ENCODE peak calls at places on chromosomes 11 and 22, in seven cellular contexts. A is lower lobe of right lung, O is GM12865, D is RWPE1, X is HFFc6, F is stomach, H is psoas muscle. C is an unnamed sample.
A peak's percentile ranks its signal among the peaks of the same experiment; 100 is the strongest.

GRCh38 chr11:92702771-92703170 is 266.7 kb upstream of the MTNR1B start:
- DNase-seq in A (no peak), O (no peak), D (peak; percentile 2), X (peak; percentile 17), F (no peak), H (no peak), C (no peak)

GRCh38 chr11:134566311-134566710 is 154.3 kb upstream of the B3GAT1 start:
- DNase-seq in A (no peak), O (no peak), D (no peak), X (no peak), F (no peak), H (no peak), C (no peak)

GRCh38 chr22:23113847-23114720 is 27.7 kb downstream of the RSPH14 start:
- DNase-seq in A (no peak), O (no peak), D (no peak), X (no peak), F (no peak), H (no peak), C (no peak)

GRCh38 chr22:28997342-28997741 is 64.3 kb downstream of the C22orf31 start:
- DNase-seq in A (no peak), O (no peak), D (no peak), X (no peak), F (no peak), H (no peak), C (no peak)

GRCh38 chr11:640021-640706 is 3.1 kb downstream of the DRD4 start:
- DNase-seq in A (no peak), O (no peak), D (no peak), X (no peak), F (no peak), H (no peak), C (no peak)

GRCh38 chr11:64059339-64060176 is 23.8 kb downstream of the FLRT1 start:
- DNase-seq in A (no peak), O (no peak), D (no peak), X (no peak), F (no peak), H (no peak), C (no peak)

GRCh38 chr11:11895672-11896071 is 53.9 kb downstream of the USP47 start:
- DNase-seq in A (no peak), O (no peak), D (no peak), X (peak; percentile 31), F (no peak), H (no peak), C (no peak)

GRCh38 chr11:107157809-107158187 is 139.5 kb upstream of the GUCY1A2 start:
- DNase-seq in A (no peak), O (no peak), D (no peak), X (no peak), F (no peak), H (no peak), C (no peak)

GRCh38 chr22:24894998-24895397 is 51.5 kb downstream of the LHFPL7 start:
- DNase-seq in A (peak; percentile 76), O (peak; percentile 3), D (peak; percentile 56), X (no peak), F (peak; percentile 88), H (peak; percentile 67), C (peak; percentile 80)

GRCh38 chr22:47370448-47371262 is 608.2 kb downstream of the TBC1D22A start:
- DNase-seq in A (peak; percentile 13), O (no peak), D (no peak), X (no peak), F (peak; percentile 15), H (no peak), C (no peak)

GRCh38 chr11:504053-504993 is 2.7 kb downstream of the RNH1 start:
- DNase-seq in A (peak; percentile 72), O (peak; percentile 58), D (peak; percentile 49), X (no peak), F (peak; percentile 35), H (peak; percentile 52), C (peak; percentile 53)

GRCh38 chr11:35377262-35377661 is 42.1 kb downstream of the SLC1A2 start:
- DNase-seq in A (no peak), O (no peak), D (no peak), X (no peak), F (no peak), H (no peak), C (no peak)

GRCh38 chr11:60854847-60855725 is 664 bp downstream of the PTGDR2 start:
- DNase-seq in A (peak; percentile 12), O (no peak), D (no peak), X (no peak), F (no peak), H (no peak), C (no peak)

GRCh38 chr22:43185860-43186261 is 1.1 kb downstream of the TTLL12 start:
- DNase-seq in A (no peak), O (peak; percentile 18), D (peak; percentile 44), X (peak; percentile 15), F (peak; percentile 87), H (peak; percentile 51), C (peak; percentile 67)

GRCh38 chr11:111975076-111975806 is 38.1 kb downstream of the DIXDC1 start:
- DNase-seq in A (no peak), O (peak; percentile 8), D (no peak), X (no peak), F (no peak), H (no peak), C (no peak)

GRCh38 chr22:17576475-17576874 is 13.2 kb downstream of the SLC25A18 start:
- DNase-seq in A (no peak), O (no peak), D (peak; percentile 84), X (peak; percentile 99), F (no peak), H (peak; percentile 46), C (no peak)

GRCh38 chr11:127670372-127670771 is 669.8 kb upstream of the KIRREL3 start:
- DNase-seq in A (no peak), O (no peak), D (no peak), X (no peak), F (no peak), H (no peak), C (no peak)

GRCh38 chr11:29448246-29448877 is 568.5 kb downstream of the KCNA4 start:
- DNase-seq in A (no peak), O (peak; percentile 5), D (peak; percentile 34), X (peak; percentile 24), F (no peak), H (no peak), C (no peak)
- TF ChIP-seq CTCF in A (peak; percentile 49), O (peak; percentile 27), D (peak; percentile 50), X (peak; percentile 75), F (no peak), H (no peak), C (peak; percentile 70)

GRCh38 chr11:125315088-125315740 is 150.7 kb downstream of the PKNOX2 start:
- DNase-seq in A (no peak), O (no peak), D (no peak), X (no peak), F (peak; percentile 49), H (peak; percentile 52), C (peak; percentile 70)

GRCh38 chr11:125322317-125322716 is 157.8 kb downstream of the PKNOX2 start:
- DNase-seq in A (no peak), O (no peak), D (no peak), X (no peak), F (no peak), H (no peak), C (no peak)

GRCh38 chr11:125319649-125320048 is 155.1 kb downstream of the PKNOX2 start:
- DNase-seq in A (no peak), O (no peak), D (no peak), X (no peak), F (no peak), H (no peak), C (no peak)

GRCh38 chr11:125317416-125317815 is 152.9 kb downstream of the PKNOX2 start:
- DNase-seq in A (no peak), O (no peak), D (no peak), X (no peak), F (no peak), H (no peak), C (no peak)

DNA sequence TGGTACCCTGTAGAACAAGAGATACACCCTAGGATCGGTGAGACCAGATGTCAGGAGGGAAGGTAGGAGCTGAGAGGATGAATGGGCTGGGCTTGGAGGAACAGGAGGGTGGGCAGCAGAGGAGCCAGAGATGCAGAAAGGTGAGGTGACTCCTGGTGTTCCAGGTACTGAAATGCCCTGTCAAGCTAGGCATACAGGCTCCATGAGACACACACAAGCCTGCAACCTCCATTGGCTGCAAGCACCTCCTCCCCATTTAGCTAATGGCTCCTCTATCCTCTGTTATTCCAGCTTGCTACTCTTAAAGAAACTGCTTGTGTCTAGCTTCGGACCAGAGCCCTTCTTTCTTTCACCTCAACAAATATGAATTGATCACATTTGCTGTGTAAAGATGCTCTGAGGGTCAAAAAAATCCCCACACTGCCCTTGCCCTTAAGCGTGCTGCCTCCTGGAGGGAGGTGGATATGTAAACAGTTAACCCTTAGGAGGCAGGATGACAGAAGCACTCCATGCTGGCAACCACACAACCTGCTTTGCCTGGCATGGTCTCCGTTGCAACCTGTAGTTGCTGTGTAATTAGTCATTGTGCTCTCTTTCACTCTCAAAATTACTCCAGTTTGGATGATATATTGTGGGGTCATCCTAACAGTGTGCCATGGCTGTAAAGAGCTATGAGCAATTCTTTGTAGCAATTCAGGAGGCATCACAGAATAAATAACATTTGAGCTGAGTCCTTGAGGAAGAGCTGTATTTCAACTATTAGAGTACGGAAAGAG is 156.0 kb downstream of the PKNOX2 start:
- DNase-seq in A (no peak), O (no peak), D (no peak), X (no peak), F (no peak), H (no peak), C (no peak)
- TF ChIP-seq CTCF in A (no peak), O (no peak), D (no peak), X (no peak), F (no peak), H (no peak), C (no peak)

GRCh38 chr11:120432056-120433018 is 79.2 kb upstream of the GRIK4 start:
- DNase-seq in A (no peak), O (peak; percentile 40), D (peak; percentile 82), X (peak; percentile 99), F (no peak), H (no peak), C (no peak)

DNA sequence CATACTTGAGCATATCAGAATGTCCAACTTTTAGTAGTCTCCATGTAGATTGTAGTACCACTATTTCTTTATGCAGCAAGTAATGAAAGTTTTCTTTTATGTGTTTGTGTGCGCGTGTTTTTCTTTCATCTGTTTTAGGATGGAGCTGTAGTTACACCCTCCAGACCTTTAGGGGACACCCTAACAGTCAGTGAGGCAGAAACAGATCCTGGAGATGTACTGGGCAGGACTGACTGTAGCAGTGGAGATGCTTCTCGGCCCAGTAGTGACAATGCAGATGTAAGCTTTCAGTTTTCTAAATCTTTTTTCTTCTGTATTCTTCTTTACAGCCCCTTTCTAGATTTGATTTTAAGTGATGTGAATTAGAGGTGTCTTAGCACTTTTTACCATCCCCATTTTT is 79.9 kb upstream of the GRIK4 start:
- DNase-seq in A (no peak), O (peak; percentile 7), D (peak; percentile 34), X (peak; percentile 75), F (no peak), H (no peak), C (no peak)
- TF ChIP-seq CTCF in A (peak; percentile 15), O (no peak), D (peak; percentile 53), X (peak; percentile 69), F (no peak), H (peak; percentile 43), C (peak; percentile 29)

GRCh38 chr22:46357186-46357500 is 21.6 kb downstream of the TRMU start:
- DNase-seq in A (no peak), O (no peak), D (no peak), X (no peak), F (no peak), H (no peak), C (no peak)
- TF ChIP-seq CTCF in A (no peak), O (no peak), D (no peak), X (peak; percentile 29), F (no peak), H (no peak), C (no peak)